ENCODE peak calls at places on chromosomes 3 and 15, in eight cellular contexts. P, U, M, A, I, Y, X and C are unnamed samples.

GRCh38 chr15:31024330-31024729 is 32.9 kb upstream of the MTMR10 start:
- DNase-seq in M (no peak), U (peak; percentile 92), P (no peak), A (peak; percentile 80), I (peak; percentile 26), Y (no peak), X (peak; percentile 36), C (no peak)

GRCh38 chr3:15707779-15708178 is 90.0 kb downstream of the ANKRD28 start:
- DNase-seq in A (no peak), Y (no peak), U (no peak), P (no peak), M (no peak), X (no peak), I (no peak), C (no peak)

GRCh38 chr15:40878785-40879184 is 4.8 kb upstream of the RHOV start:
- DNase-seq in I (peak; percentile 65), X (no peak), U (no peak), Y (no peak), A (peak; percentile 72), P (no peak), M (no peak), C (no peak)

GRCh38 chr15:58457466-58457965 is 25.7 kb downstream of the LIPC start:
- DNase-seq in A (no peak), M (no peak), I (peak; percentile 26), X (no peak), P (no peak), U (peak; percentile 80), Y (no peak), C (no peak)

GRCh38 chr3:168162172-168162571 is 66.4 kb upstream of the GOLIM4 start:
- DNase-seq in I (no peak), Y (no peak), A (no peak), X (no peak), P (no peak), M (no peak), U (no peak), C (no peak)

GRCh38 chr3:11555211-11555782 is 88.4 kb downstream of the VGLL4 start:
- DNase-seq in I (no peak), M (no peak), X (no peak), A (no peak), U (no peak), Y (no peak), P (peak; percentile 9), C (peak; percentile 41)

GRCh38 chr3:27639271-27639670 is 82.9 kb downstream of the EOMES start:
- DNase-seq in Y (no peak), U (no peak), M (no peak), A (no peak), X (no peak), I (no peak), P (no peak), C (no peak)

GRCh38 chr3:13277860-13278531 is 142.1 kb downstream of the NUP210 start:
- DNase-seq in Y (no peak), U (no peak), I (peak; percentile 33), M (no peak), X (no peak), P (no peak), A (no peak), C (no peak)

GRCh38 chr3:182570934-182571594 is 222.2 kb upstream of the ATP11B start:
- DNase-seq in Y (no peak), X (no peak), M (no peak), A (no peak), U (no peak), P (no peak), I (no peak), C (no peak)

GRCh38 chr3:166171695-166172094 is 334.5 kb upstream of the BCHE start:
- DNase-seq in U (no peak), I (no peak), Y (no peak), A (no peak), M (no peak), X (no peak), P (no peak), C (no peak)

GRCh38 chr15:44530653-44531052 is 6.3 kb upstream of the EIF3J start:
- DNase-seq in I (no peak), P (no peak), M (no peak), Y (no peak), X (no peak), A (no peak), U (no peak), C (no peak)

GRCh38 chr3:23359116-23359515 is 156.0 kb downstream of the UBE2E2 start:
- DNase-seq in Y (no peak), I (no peak), P (no peak), A (no peak), U (no peak), X (no peak), M (no peak), C (no peak)

GRCh38 chr3:133670525-133670995 is 8.8 kb upstream of the TOPBP1 start:
- DNase-seq in X (no peak), A (no peak), I (no peak), M (no peak), U (no peak), Y (no peak), P (no peak), C (no peak)

GRCh38 chr15:42038401-42038800 is 17.6 kb upstream of the PLA2G4E start:
- DNase-seq in X (no peak), P (no peak), U (no peak), A (peak; percentile 27), I (no peak), M (no peak), Y (no peak), C (no peak)

GRCh38 chr3:114104414-114104813 is 47.9 kb downstream of the QTRT2 start:
- DNase-seq in U (no peak), M (no peak), P (no peak), Y (no peak), I (no peak), X (no peak), A (no peak), C (no peak)

GRCh38 chr3:141738636-141739363 is 702 bp downstream of the RNF7 start:
- DNase-seq in I (no peak), M (no peak), U (no peak), A (no peak), X (no peak), P (no peak), Y (no peak), C (peak; percentile 33)

GRCh38 chr3:78506581-78507195 is 1261.1 kb downstream of the ROBO1 start:
- DNase-seq in X (no peak), A (no peak), I (peak; percentile 58), Y (no peak), P (no peak), M (no peak), U (no peak), C (no peak)

GRCh38 chr3:72738752-72739520 is 109.3 kb downstream of the SHQ1 start:
- DNase-seq in I (peak; percentile 50), U (no peak), M (peak; percentile 69), X (peak; percentile 71), P (peak; percentile 26), A (peak; percentile 95), Y (peak; percentile 58), C (peak; percentile 67)
- H3K4me3 ChIP-seq in I (peak overlapping the region; percentile 57), U (peak overlapping the region; percentile 50), M (peak overlapping the region; percentile 6), X (no peak overlapping the region), P (peak overlapping the region; percentile 63), A (peak overlapping the region; percentile 76), Y (peak overlapping the region; percentile 50), C (peak overlapping the region; percentile 65)

DNA sequence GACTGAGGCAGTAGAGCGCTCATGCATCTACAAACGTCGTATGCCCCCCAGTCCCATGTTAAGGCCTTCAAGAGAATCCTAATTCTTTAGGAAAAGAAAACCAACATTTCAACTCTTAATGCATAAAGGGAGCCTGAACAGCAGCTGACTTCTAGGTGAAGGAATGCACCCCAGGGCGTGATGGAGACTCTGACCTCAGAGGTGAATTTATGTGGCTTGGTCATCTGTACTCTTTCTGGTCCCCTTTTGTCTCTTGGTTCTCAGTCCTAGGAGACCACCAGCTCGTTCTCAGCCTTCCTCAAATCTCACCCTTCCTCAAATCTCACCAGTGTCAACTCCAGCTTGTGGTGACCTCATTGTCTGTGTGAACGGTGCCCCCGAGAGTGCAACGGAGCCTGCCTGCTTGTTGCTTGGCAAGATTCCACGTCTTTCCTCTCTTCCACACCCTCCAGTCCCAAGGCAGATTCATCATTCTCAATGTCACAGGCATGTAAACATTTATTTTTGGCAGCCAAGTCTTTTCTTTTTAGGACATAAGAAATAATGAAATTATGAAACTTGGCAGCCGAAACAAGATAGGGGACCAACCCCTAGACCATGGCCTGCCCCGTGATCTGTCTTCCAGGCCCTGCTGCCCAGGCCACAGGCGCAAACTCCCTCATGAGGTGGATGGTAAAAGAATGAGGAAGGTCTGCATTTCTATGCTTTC is 166.2 kb downstream of the ADAMTS17 start:
- DNase-seq in X (no peak), P (no peak), M (peak; percentile 46), I (no peak), Y (no peak), U (no peak), A (peak; percentile 7), C (no peak)
- H3K9me3 ChIP-seq in X (no peaks in the 10 kb centered on the region), P (peaks cover 34% of the 10 kb centered on the region), M (no peaks in the 10 kb centered on the region), I (peaks cover 16% of the 10 kb centered on the region), Y (peaks cover 17% of the 10 kb centered on the region), U (peaks cover 31% of the 10 kb centered on the region), A (peaks cover 14% of the 10 kb centered on the region), C (no peaks in the 10 kb centered on the region)

GRCh38 chr3:35596611-35597010 is 42.7 kb upstream of the ARPP21 start:
- DNase-seq in U (no peak), I (no peak), Y (no peak), A (no peak), M (no peak), X (peak; percentile 5), P (no peak), C (no peak)
- H3K27ac ChIP-seq in U (no peak overlapping the region), I (no peak overlapping the region), Y (no peak overlapping the region), A (peak overlapping the region; percentile 45), M (no peak overlapping the region), X (peak overlapping the region; percentile 1), P (no peak overlapping the region), C (no peak overlapping the region)

GRCh38 chr3:47743855-47744254 is 37.8 kb downstream of the SMARCC1 start:
- DNase-seq in A (peak; percentile 12), U (no peak), M (no peak), P (no peak), X (no peak), Y (no peak), I (no peak), C (no peak)

GRCh38 chr3:47746264-47746663 is 35.4 kb downstream of the SMARCC1 start:
- DNase-seq in A (peak; percentile 24), M (no peak), I (no peak), X (no peak), P (no peak), Y (no peak), U (no peak), C (no peak)

GRCh38 chr3:47747558-47747957 is 34.1 kb downstream of the SMARCC1 start:
- DNase-seq in X (no peak), M (no peak), P (no peak), Y (no peak), U (no peak), I (no peak), A (peak; percentile 10), C (no peak)

DNA sequence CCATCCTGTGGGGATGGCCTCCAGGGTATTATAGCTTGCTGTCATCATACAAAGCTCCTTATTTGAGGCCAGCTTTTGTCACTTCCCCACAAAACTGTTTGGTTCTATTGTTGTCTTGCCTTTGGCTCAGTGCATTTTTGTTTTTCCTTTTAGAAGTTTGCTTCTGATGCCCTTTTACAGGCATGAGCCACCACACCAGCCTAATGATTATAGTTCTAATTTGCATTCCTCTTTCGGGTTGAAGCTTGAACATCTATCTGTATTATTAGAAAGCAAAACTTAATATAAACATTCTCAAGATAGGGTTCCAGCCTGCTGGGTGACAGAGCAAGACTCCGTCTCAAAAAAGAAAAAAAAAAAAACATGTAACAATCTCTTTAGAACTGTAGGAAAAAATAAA is 39.8 kb downstream of the SMARCC1 start:
- DNase-seq in A (no peak), P (no peak), U (no peak), Y (no peak), I (no peak), X (no peak), M (no peak), C (no peak)
- H3K4me3 ChIP-seq in A (no peak overlapping the region), P (no peak overlapping the region), U (no peak overlapping the region), Y (no peak overlapping the region), I (no peak overlapping the region), X (no peak overlapping the region), M (no peak overlapping the region), C (no peak overlapping the region)

GRCh38 chr15:23548071-23548470 is 17.4 kb upstream of the MKRN3 start:
- DNase-seq in P (no peak), I (no peak), Y (no peak), M (no peak), U (no peak), X (no peak), A (no peak), C (peak; percentile 47)
- H3K9me3 ChIP-seq in P (no peaks in the 10 kb centered on the region), I (no peaks in the 10 kb centered on the region), Y (no peaks in the 10 kb centered on the region), M (no peaks in the 10 kb centered on the region), U (peaks cover 2% of the 10 kb centered on the region), X (no peaks in the 10 kb centered on the region), A (peaks cover 37% of the 10 kb centered on the region), C (no peaks in the 10 kb centered on the region)